ENCODE peak calls at places on chromosomes 5 and 9, in eight cellular contexts. Y, M, D, U, W, N, O and G are unnamed samples.

GRCh38 chr9:33506626-33507370 is 17.3 kb upstream of the ANKRD18B start:
- DNase-seq in N (no peak), U (no peak), O (no peak), M (no peak), Y (no peak), W (peak), D (no peak), G (no peak)

GRCh38 chr9:120579750-120580590 is at the start of gene CDK5RAP2:
- DNase-seq in D (peak), W (peak), O (peak), Y (peak), N (peak), U (peak), M (peak), G (peak)

GRCh38 chr9:27019589-27019988 is 14.1 kb upstream of the LRRC19 start:
- DNase-seq in O (no peak), W (no peak), M (no peak), Y (no peak), N (peak), D (no peak), U (no peak), G (no peak)

GRCh38 chr5:138264183-138264582 is 10.2 kb downstream of the GFRA3 start:
- DNase-seq in Y (no peak), N (no peak), U (no peak), M (no peak), O (no peak), W (no peak), D (no peak), G (no peak)

GRCh38 chr9:136949817-136950655 is 2.0 kb upstream of the LCN12 start:
- DNase-seq in W (peak), Y (peak), O (peak), U (peak), M (peak), D (peak), N (peak), G (peak)

GRCh38 chr5:56725709-56726108 is 89.6 kb upstream of the MAP3K1 start:
- DNase-seq in O (no peak), Y (no peak), D (no peak), M (no peak), N (peak), U (no peak), W (no peak), G (no peak)

GRCh38 chr5:43036856-43037711 is 3.0 kb downstream of the ANXA2R start:
- DNase-seq in M (peak), U (no peak), Y (peak), O (no peak), D (no peak), N (peak), W (no peak), G (no peak)

GRCh38 chr5:8773091-8773615 is 772.7 kb downstream of the SEMA5A start:
- DNase-seq in D (no peak), Y (no peak), O (no peak), U (no peak), M (no peak), W (no peak), N (no peak), G (no peak)

GRCh38 chr9:33354651-33355211 is 47.6 kb downstream of the AQP7 start:
- DNase-seq in D (no peak), M (no peak), N (no peak), O (no peak), W (no peak), Y (no peak), U (no peak), G (no peak)

GRCh38 chr9:33737811-33738606 is 57.4 kb upstream of the PRSS3 start:
- DNase-seq in W (peak), U (no peak), M (no peak), O (no peak), N (peak), Y (peak), D (no peak), G (no peak)

GRCh38 chr5:38373733-38374132 is 115.4 kb downstream of the EGFLAM start:
- DNase-seq in M (no peak), N (no peak), U (no peak), D (no peak), W (no peak), O (no peak), Y (no peak), G (no peak)

GRCh38 chr9:19127881-19128719 is 808 bp upstream of the PLIN2 start:
- DNase-seq in N (peak), Y (peak), U (no peak), M (peak), D (peak), W (no peak), O (peak), G (no peak)

GRCh38 chr5:8756498-8757084 is 789.3 kb downstream of the SEMA5A start:
- DNase-seq in W (no peak), N (peak), Y (peak), M (no peak), O (no peak), U (no peak), D (no peak), G (peak)

GRCh38 chr9:12684923-12685468 is 8.2 kb upstream of the TYRP1 start:
- DNase-seq in O (no peak), M (no peak), D (no peak), Y (no peak), W (no peak), N (no peak), U (no peak), G (no peak)

GRCh38 chr9:12694013-12694412 is 828 bp downstream of the TYRP1 start:
- DNase-seq in U (no peak), O (no peak), D (peak), M (no peak), W (no peak), N (no peak), Y (no peak), G (no peak)

GRCh38 chr9:12693141-12693540 is at the start of gene TYRP1:
- DNase-seq in W (no peak), D (no peak), Y (no peak), M (no peak), N (no peak), U (no peak), O (no peak), G (no peak)

DNA sequence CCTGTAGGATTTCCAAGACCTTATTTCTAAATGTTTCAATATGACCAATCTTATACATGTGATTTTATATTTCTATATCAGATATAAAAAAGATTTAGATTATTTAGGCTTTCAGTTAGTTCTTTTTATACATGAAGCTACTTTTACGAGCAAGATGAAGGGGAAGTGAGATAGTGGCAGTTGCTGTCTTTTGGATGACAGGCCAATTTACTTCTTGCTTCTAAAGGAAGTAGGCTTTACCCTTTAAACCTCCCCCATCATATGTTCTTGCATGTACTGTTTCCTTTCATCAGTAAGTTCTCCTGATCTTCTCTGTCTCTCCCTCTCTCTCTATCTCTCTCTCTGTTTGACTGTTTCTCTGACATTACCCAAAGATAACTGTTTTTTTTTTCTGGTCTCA is 4.0 kb upstream of the TYRP1 start:
- DNase-seq in Y (no peak), D (no peak), W (no peak), U (no peak), N (peak), M (no peak), O (no peak), G (no peak)
- TF ChIP-seq POLR2A in Y (no peak), D (no peak), W (no peak), U (no peak), N (no peak), M (no peak), O (no peak), G (no peak)

DNA sequence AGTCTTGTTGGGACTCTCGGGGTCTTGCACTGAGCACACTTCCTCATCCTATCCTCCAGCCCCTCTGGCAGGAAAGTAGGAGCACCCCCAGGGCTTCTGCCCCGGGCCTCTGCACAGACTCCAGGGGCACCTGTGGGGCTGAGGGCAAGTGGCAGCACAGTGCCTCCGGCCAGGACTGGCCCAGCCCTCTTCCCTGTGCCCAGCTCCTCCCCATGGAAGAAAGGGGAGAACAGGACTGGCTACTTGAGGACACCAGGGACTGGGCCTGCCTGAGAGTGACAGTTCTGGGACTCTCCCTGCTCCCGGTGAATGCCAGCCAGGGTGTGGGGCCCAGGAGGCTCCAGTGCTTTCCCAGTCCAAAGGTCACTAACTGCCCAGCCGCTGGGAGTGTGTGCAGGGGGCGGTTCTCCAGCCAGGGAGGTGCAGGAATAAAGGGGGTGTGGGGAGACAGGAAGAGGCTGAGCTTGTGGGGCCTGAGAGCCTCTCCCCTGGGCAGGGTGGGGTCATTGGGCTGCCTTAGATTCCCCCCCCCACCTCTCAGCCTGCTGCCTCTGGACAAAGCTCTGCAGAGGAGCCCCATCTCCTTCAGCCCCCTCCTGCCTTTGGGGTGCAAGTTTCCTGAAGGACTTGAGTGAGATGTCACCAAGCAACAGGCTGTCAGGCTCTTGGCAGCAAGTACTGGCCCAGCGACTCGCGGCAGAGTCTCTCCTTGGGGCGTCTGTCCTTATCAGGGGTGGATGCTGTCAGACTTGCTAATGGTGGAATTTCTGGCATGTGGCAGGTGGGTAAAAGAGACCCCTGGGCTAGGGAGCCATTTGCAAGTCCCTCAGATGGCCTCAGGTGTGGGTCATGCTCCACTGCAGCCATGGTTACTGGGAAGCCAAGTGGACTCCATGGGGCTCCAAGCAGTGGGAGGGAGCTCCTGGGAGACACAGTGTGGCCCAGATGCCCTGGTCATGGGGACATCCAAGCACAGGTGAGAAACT is 19.1 kb upstream of the JADE2 start:
- DNase-seq in U (no peak), D (peak), N (no peak), Y (peak), M (peak), W (peak), O (no peak), G (peak)
- TF ChIP-seq POLR2A in U (no peak), D (peak), N (no peak), Y (peak), M (no peak), W (peak), O (no peak), G (no peak)

GRCh38 chr5:124948754-124949275 is 202.4 kb upstream of the ZNF608 start:
- DNase-seq in O (no peak), M (no peak), U (no peak), Y (no peak), N (no peak), D (no peak), W (no peak), G (no peak)
- TF ChIP-seq POLR2A in O (no peak), M (no peak), U (no peak), Y (no peak), N (no peak), D (no peak), W (no peak), G (no peak)

GRCh38 chr5:172188893-172189692 is 1.1 kb upstream of the STK10 start:
- DNase-seq in D (peak), U (no peak), N (no peak), W (no peak), O (no peak), Y (no peak), M (peak), G (no peak)

GRCh38 chr5:172188033-172188892 is at the start of gene STK10:
- DNase-seq in U (peak), Y (peak), M (peak), W (peak), O (peak), D (peak), N (peak), G (peak)

GRCh38 chr5:172185096-172185461 is 2.9 kb downstream of the STK10 start:
- DNase-seq in N (no peak), M (no peak), D (no peak), W (no peak), O (no peak), Y (no peak), U (no peak), G (no peak)

GRCh38 chr5:172186114-172186695 is 1.8 kb downstream of the STK10 start:
- DNase-seq in N (no peak), D (peak), O (no peak), U (no peak), M (peak), Y (no peak), W (no peak), G (no peak)

GRCh38 chr5:172187118-172188032 is 649 bp downstream of the STK10 start:
- DNase-seq in D (peak), N (peak), M (peak), Y (peak), W (peak), O (peak), U (no peak), G (peak)
- TF ChIP-seq POLR2A in D (no peak), N (no peak), M (no peak), Y (no peak), W (no peak), O (no peak), U (peak), G (peak)

GRCh38 chr9:446074-446699 is 231.5 kb downstream of the DOCK8 start:
- DNase-seq in U (no peak), N (no peak), W (no peak), D (no peak), M (no peak), Y (no peak), O (no peak), G (no peak)
- TF ChIP-seq POLR2A in U (no peak), N (no peak), W (no peak), D (no peak), M (no peak), Y (no peak), O (no peak), G (no peak)

DNA sequence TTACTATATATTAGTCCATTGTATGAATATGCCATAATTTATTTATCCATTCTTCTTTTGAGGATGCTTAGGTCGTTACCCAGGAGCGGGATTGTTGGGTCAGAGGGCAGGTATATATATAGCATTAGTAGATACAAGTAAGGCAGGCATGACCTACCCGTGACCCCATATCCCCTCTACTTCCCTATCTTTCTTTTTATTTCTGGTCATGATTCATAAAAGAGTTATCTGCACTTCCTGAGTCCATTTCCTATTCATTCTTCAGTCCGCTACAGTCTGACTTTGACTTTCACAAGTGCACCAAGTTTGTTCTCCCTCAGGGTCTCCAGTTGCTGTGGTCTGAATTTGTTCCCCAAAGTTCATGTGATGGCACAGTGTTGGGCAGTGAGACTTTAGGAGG is 6.9 kb downstream of the RHOBTB3 start:
- DNase-seq in U (no peak), Y (no peak), M (no peak), O (no peak), D (no peak), N (peak), W (no peak), G (no peak)
- TF ChIP-seq POLR2A in U (no peak), Y (no peak), M (no peak), O (no peak), D (no peak), N (no peak), W (no peak), G (no peak)